ENCODE peak calls at places on chromosomes 13 and 19, in five cellular contexts. S is tibial artery, W is IMR-90, N is PC-9, I is lung. B is an unnamed sample. For H3K4me1 and H3K36me3, the result is how much of the 10 kb centered on the place peaks cover.

GRCh38 chr13:37209621-37210020 is 104.2 kb upstream of the CSNK1A1L start:
- DNase-seq in W (peak), I (no peak), S (no peak), N (no peak), B (no peak)

GRCh38 chr13:110628952-110629701 is 13.8 kb downstream of the NAXD start:
- DNase-seq in W (no peak), S (no peak), I (no peak), N (no peak), B (no peak)

GRCh38 chr19:57321746-57322145 is 1.5 kb downstream of the ZNF543 start:
- DNase-seq in N (no peak), I (no peak), W (no peak), S (no peak), B (no peak)

GRCh38 chr19:934865-935422 is 9.1 kb downstream of the ARID3A start:
- DNase-seq in W (peak), I (peak), N (peak), S (peak), B (no peak)

GRCh38 chr19:51552996-51553725 is 17.9 kb upstream of the ZNF175 start:
- DNase-seq in S (no peak), W (peak), I (no peak), N (peak), B (peak)

GRCh38 chr13:48896312-48896711 is 79.4 kb upstream of the FNDC3A start:
- DNase-seq in N (no peak), I (no peak), S (no peak), W (peak), B (no peak)

GRCh38 chr19:50815443-50815842 is 8.1 kb downstream of the KLK1 start:
- DNase-seq in S (no peak), N (no peak), I (no peak), W (no peak), B (no peak)

GRCh38 chr19:16536130-16536529 is 6.1 kb downstream of the CHERP start:
- DNase-seq in N (no peak), I (no peak), S (no peak), W (no peak), B (no peak)

GRCh38 chr13:79185580-79185979 is 220.5 kb downstream of the RBM26 start:
- DNase-seq in I (no peak), S (no peak), N (no peak), W (no peak), B (no peak)

GRCh38 chr19:48746738-48747575 is at the start of gene IZUMO1:
- DNase-seq in S (peak), W (peak), I (peak), N (peak), B (no peak)

GRCh38 chr19:35166100-35167063 is 11.8 kb downstream of the FXYD5 start:
- DNase-seq in S (no peak), N (no peak), W (no peak), I (no peak), B (no peak)

GRCh38 chr13:30835442-30835841 is 70.6 kb upstream of the MEDAG start:
- DNase-seq in W (peak), I (no peak), S (no peak), N (no peak), B (no peak)

GRCh38 chr13:76829572-76830327 is 56.5 kb downstream of the KCTD12 start:
- DNase-seq in I (no peak), W (no peak), S (no peak), N (no peak), B (no peak)

GRCh38 chr19:10004617-10005016 is 5.7 kb downstream of the COL5A3 start:
- DNase-seq in S (no peak), N (no peak), I (no peak), W (no peak), B (no peak)

GRCh38 chr13:38002596-38002995 is 133.0 kb upstream of the TRPC4 start:
- DNase-seq in W (no peak), S (no peak), I (no peak), N (no peak), B (no peak)

GRCh38 chr13:99227331-99227900 is 26.8 kb downstream of the UBAC2 start:
- DNase-seq in I (no peak), S (no peak), W (no peak), N (no peak), B (no peak)
- H3K4me1 ChIP-seq in I (under half), S (under half), W (under half), N (under half), B (under half)

GRCh38 chr19:5916201-5916708 is 2.2 kb downstream of the CAPS start:
- DNase-seq in W (no peak), N (no peak), S (no peak), I (no peak), B (no peak)
- H3K36me3 ChIP-seq in W (half or more), N (under half), S (half or more), I (under half), B (under half)

GRCh38 chr19:54392078-54392477 is 23.2 kb upstream of the TTYH1 start:
- DNase-seq in W (no peak), N (no peak), S (no peak), I (no peak), B (no peak)
- H3K4me3 ChIP-seq in W (no peak), N (no peak), S (no peak), I (no peak), B (no peak)

GRCh38 chr13:40563350-40564125 is 102.9 kb downstream of the FOXO1 start:
- DNase-seq in N (no peak), I (no peak), W (no peak), S (no peak), B (no peak)
- H3K4me1 ChIP-seq in N (under half), I (under half), W (under half), S (under half), B (under half)

GRCh38 chr13:20054586-20054985 is 96.1 kb downstream of the ZMYM2 start:
- DNase-seq in N (no peak), W (no peak), S (no peak), I (no peak), B (no peak)
- H3K36me3 ChIP-seq in N (under half), W (under half), S (half or more), I (under half), B (under half)

B was measured in iPS DF 6.9.